ENCODE peak calls at places on chromosomes 4 and X, in five cellular contexts. P is K562, U is GM12878, M is HCT116, H is SK-N-SH. Z is an unnamed sample.

GRCh38 chr4:7647932-7648812 is 213.4 kb upstream of the PSAPL1 start:
- DNase-seq in M (no peak), H (no peak), P (peak; percentile 40), U (no peak), Z (peak; percentile 76)

GRCh38 chr4:61405307-61405706 is 205.2 kb downstream of the ADGRL3 start:
- DNase-seq in P (no peak), U (no peak), M (no peak), H (no peak), Z (no peak)

GRCh38 chr4:19748470-19748869 is 503.2 kb upstream of the SLIT2 start:
- DNase-seq in M (no peak), U (no peak), P (no peak), H (no peak), Z (no peak)

GRCh38 chr4:22500831-22501714 is 14.8 kb downstream of the ADGRA3 start:
- DNase-seq in H (no peak), M (peak; percentile 66), P (no peak), U (peak; percentile 28), Z (no peak)

GRCh38 chr4:2537011-2537830 is 774 bp downstream of the FAM193A start:
- DNase-seq in M (no peak), H (peak; percentile 75), U (no peak), P (peak; percentile 41), Z (peak; percentile 44)

GRCh38 chr4:72118017-72118416 is 86.2 kb downstream of the NPFFR2 start:
- DNase-seq in P (no peak), M (no peak), U (no peak), H (no peak), Z (no peak)

GRCh38 chr4:160375746-160376452 is 1273.0 kb downstream of the RAPGEF2 start:
- DNase-seq in P (no peak), M (no peak), U (no peak), H (no peak), Z (no peak)

GRCh38 chrX:48468693-48469691 is 1.1 kb downstream of the SLC38A5 start:
- DNase-seq in M (no peak), H (no peak), P (peak; percentile 78), U (no peak), Z (no peak)

GRCh38 chr4:94802091-94802490 is 44.3 kb downstream of the BMPR1B start:
- DNase-seq in H (no peak), U (no peak), P (no peak), M (no peak), Z (no peak)

GRCh38 chr4:8403173-8403753 is 37.3 kb downstream of the ACOX3 start:
- DNase-seq in P (peak; percentile 75), H (peak; percentile 96), M (peak; percentile 23), U (no peak), Z (peak; percentile 48)

GRCh38 chr4:113445286-113445685 is 316.3 kb downstream of the CAMK2D start:
- DNase-seq in H (no peak), P (no peak), M (no peak), U (no peak), Z (no peak)

GRCh38 chr4:63370997-63371396 is 1038.3 kb downstream of the TECRL start:
- DNase-seq in M (no peak), U (no peak), P (no peak), H (no peak), Z (no peak)

GRCh38 chr4:169404959-169405358 is 134.2 kb upstream of the SH3RF1 start:
- DNase-seq in M (no peak), H (no peak), U (no peak), P (no peak), Z (no peak)

GRCh38 chrX:136425996-136426395 is 61.8 kb upstream of the BRS3 start:
- DNase-seq in M (no peak), U (no peak), P (no peak), H (no peak), Z (no peak)

GRCh38 chr4:163554870-163555465 is 60.5 kb downstream of the TMA16 start:
- DNase-seq in P (peak; percentile 19), M (no peak), H (peak; percentile 23), U (no peak), Z (no peak)

GRCh38 chrX:13077168-13077567 is 32.7 kb upstream of the FAM9C start:
- DNase-seq in P (no peak), H (no peak), M (no peak), U (no peak), Z (no peak)

GRCh38 chr4:102665527-102665926 is 95.2 kb downstream of the MANBA start:
- DNase-seq in M (no peak), P (no peak), U (no peak), H (no peak), Z (no peak)

GRCh38 chr4:168151313-168151712 is 59.0 kb downstream of the ANXA10 start:
- DNase-seq in M (no peak), P (no peak), U (no peak), H (no peak), Z (no peak)

GRCh38 chr4:4801013-4801412 is 58.5 kb upstream of the MSX1 start:
- DNase-seq in P (no peak), U (no peak), H (no peak), M (no peak), Z (no peak)

GRCh38 chr4:38210396-38211114 is 250.4 kb downstream of the PTTG2 start:
- DNase-seq in U (no peak), P (no peak), M (no peak), H (no peak), Z (no peak)

GRCh38 chr4:75235359-75235951 is 278.7 kb downstream of the RCHY1 start:
- DNase-seq in H (no peak), M (no peak), U (peak; percentile 57), P (no peak), Z (no peak)

DNA sequence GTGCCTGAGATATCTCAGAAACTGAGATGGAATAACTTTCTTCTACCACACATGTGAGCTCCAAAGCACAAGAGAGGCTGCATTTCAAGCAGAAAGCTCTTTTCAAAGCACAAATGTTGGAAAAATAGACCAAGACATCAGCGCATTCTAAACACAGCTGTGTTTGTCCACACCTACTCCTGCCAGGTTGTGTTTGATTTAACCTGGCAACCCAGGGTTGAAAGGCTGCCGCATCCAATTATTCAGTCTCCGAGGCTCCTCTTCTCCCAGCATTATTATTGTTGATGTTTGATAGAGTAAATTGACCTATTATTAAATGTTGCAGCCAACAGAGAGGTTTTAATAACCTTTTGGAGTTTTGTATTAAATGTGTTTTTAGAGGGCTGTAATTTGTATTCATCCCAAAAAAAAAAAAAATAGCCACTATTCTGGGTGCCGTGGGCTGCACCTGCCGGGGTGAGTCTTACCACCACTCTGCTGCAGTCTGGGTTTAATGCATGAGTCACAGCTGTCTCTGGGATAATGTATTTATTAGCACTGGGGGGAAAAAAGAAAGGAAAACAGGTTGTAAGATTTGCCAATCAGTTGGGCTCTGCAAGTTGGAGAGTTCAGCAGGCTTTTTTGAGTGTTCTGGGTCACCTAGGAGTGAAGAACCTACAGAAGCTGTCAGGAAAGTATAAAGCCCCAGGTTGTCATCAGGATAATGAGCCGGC is 105.2 kb upstream of the NOCT start:
- DNase-seq in H (peak; percentile 52), U (no peak), M (no peak), P (no peak), Z (no peak)
- TF ChIP-seq ZBTB33 in H (no peak), U (no peak), M (no peak), P (no peak), Z (no peak)

DNA sequence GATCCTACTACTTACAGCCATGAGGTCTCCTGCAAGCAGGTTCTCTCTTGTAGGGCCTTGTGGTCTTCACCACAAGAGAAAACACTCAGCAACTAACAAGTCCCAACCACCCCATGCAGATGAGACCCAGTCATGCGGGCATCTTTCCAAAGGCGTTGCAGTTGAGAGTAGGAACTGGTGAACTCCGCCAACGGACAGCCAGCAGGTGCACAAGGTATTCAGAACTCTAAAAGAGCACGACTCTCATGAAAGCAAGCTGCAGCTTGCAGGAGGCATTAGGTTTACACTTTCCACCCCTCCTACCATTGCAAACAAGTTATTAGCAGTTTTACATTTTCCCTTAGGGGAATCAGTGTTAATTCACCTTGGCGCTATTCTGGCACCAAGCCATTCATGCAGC is 173.4 kb upstream of the KIT start:
- DNase-seq in H (no peak), M (no peak), U (no peak), P (no peak), Z (no peak)
- TF ChIP-seq ZBTB33 in H (no peak), M (no peak), U (no peak), P (no peak), Z (no peak)

DNA sequence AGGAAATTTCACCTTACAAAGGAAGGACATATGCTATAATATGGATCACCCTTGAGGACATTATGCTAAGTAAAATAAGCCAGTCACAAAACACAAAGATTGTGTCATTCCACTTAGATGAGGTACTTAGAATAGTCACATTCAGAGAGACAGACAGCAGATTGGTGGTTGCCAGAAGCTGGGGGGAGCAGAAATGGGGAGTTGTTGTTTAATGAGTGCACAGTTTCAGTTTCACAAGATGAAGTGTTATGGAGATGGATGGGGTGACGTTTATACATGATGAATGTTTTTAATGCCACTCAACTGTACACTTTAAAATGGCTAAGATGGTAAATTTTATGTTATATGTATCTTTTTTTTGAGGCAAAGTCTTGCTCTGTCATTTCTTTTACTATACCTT is 14.8 kb upstream of the SPON2 start:
- DNase-seq in U (no peak), M (no peak), P (no peak), H (no peak), Z (no peak)
- TF ChIP-seq ZBTB33 in U (no peak), M (no peak), P (no peak), H (no peak), Z (no peak)

GRCh38 chrX:39945709-39946108 is 152.0 kb downstream of the BCOR start:
- DNase-seq in P (no peak), U (no peak), H (no peak), M (no peak), Z (no peak)

GRCh38 chrX:39941332-39941920 is 156.3 kb downstream of the BCOR start:
- DNase-seq in M (no peak), U (no peak), P (no peak), H (peak; percentile 44), Z (no peak)

GRCh38 chrX:39946822-39947221 is 150.9 kb downstream of the BCOR start:
- DNase-seq in H (no peak), U (no peak), P (no peak), M (no peak), Z (no peak)

GRCh38 chrX:39948564-39948963 is 149.2 kb downstream of the BCOR start:
- DNase-seq in U (no peak), M (no peak), H (peak; percentile 83), P (no peak), Z (no peak)

GRCh38 chrX:39944416-39944815 is 153.3 kb downstream of the BCOR start:
- DNase-seq in P (no peak), H (no peak), U (no peak), M (no peak), Z (no peak)
- TF ChIP-seq ZBTB33 in P (no peak), H (no peak), U (no peak), M (no peak), Z (no peak)

GRCh38 chr4:110193822-110194761 is 4.3 kb downstream of the ELOVL6 start:
- DNase-seq in M (peak; percentile 88), H (peak; percentile 85), P (peak; percentile 96), U (peak; percentile 95), Z (peak; percentile 74)
- TF ChIP-seq ZBTB33 in M (no peak), H (no peak), P (no peak), U (no peak), Z (no peak)

GRCh38 chrX:79704325-79704724 is 310.2 kb upstream of the TBX22 start:
- DNase-seq in M (no peak), U (no peak), H (peak; percentile 22), P (no peak), Z (no peak)
- TF ChIP-seq ZBTB33 in M (no peak), U (no peak), H (no peak), P (no peak), Z (no peak)

Z was measured in HepG2.